ENCODE peak calls at places on chromosomes 5 and 9, in seven cellular contexts. T, A, B, E, S, F and N are unnamed samples.

GRCh38 chr5:174599992-174600391 is 124.4 kb upstream of the MSX2 start:
- DNase-seq in A (no peak), F (no peak), E (peak; percentile 82), S (no peak), T (no peak), B (no peak), N (no peak)

GRCh38 chr5:16536246-16536645 is 70.6 kb upstream of the ZNF622 start:
- DNase-seq in A (peak; percentile 16), B (no peak), T (peak; percentile 67), S (no peak), E (no peak), F (peak; percentile 41), N (no peak)

GRCh38 chr5:163305655-163306054 is 131.7 kb upstream of the CCNG1 start:
- DNase-seq in F (no peak), T (no peak), B (no peak), A (no peak), E (no peak), S (no peak), N (no peak)

GRCh38 chr9:10250200-10250599 is 362.6 kb downstream of the PTPRD start:
- DNase-seq in E (no peak), S (no peak), T (no peak), A (no peak), B (no peak), F (no peak), N (no peak)

GRCh38 chr5:15013654-15014463 is 142.3 kb upstream of the ANKH start:
- DNase-seq in B (no peak), E (no peak), S (no peak), F (no peak), T (peak; percentile 70), A (peak; percentile 76), N (no peak)

GRCh38 chr9:119020284-119020683 is 349.0 kb downstream of the BRINP1 start:
- DNase-seq in F (peak; percentile 45), T (peak; percentile 80), A (no peak), B (no peak), S (no peak), E (no peak), N (no peak)

GRCh38 chr5:124513216-124513615 is 233.2 kb downstream of the ZNF608 start:
- DNase-seq in T (peak; percentile 44), A (no peak), S (no peak), E (no peak), B (no peak), F (no peak), N (no peak)

GRCh38 chr5:140690941-140691924 is at the start of the genes HARS1 and HARS2:
- DNase-seq in T (peak; percentile 96), A (peak; percentile 97), B (peak; percentile 94), S (peak; percentile 91), E (peak; percentile 97), F (peak; percentile 94), N (peak; percentile 55)

GRCh38 chr9:116087246-116087645 is 66.3 kb upstream of the PAPPA start:
- DNase-seq in S (no peak), B (peak; percentile 66), A (peak; percentile 71), T (peak; percentile 88), F (peak; percentile 70), E (no peak), N (no peak)

GRCh38 chr9:134220311-134220710 is 55.9 kb upstream of the RNU6ATAC start:
- DNase-seq in S (no peak), E (no peak), T (no peak), B (peak; percentile 40), F (peak; percentile 8), A (no peak), N (no peak)

GRCh38 chr5:39494099-39494498 is 69.3 kb upstream of the DAB2 start:
- DNase-seq in T (no peak), E (no peak), S (no peak), F (no peak), A (no peak), B (no peak), N (no peak)

GRCh38 chr9:105280730-105281129 is 36.3 kb downstream of the SLC44A1 start:
- DNase-seq in B (no peak), S (no peak), E (no peak), T (peak; percentile 66), A (peak; percentile 23), F (no peak), N (no peak)

GRCh38 chr5:111463304-111463703 is 49.0 kb downstream of the STARD4 start:
- DNase-seq in B (no peak), T (no peak), F (no peak), S (no peak), A (no peak), E (no peak), N (no peak)

GRCh38 chr9:133347515-133347984 is 381 bp downstream of the MED22 start:
- DNase-seq in B (peak; percentile 59), E (peak; percentile 75), F (peak; percentile 50), A (peak; percentile 45), S (peak; percentile 90), T (peak; percentile 30), N (no peak)

GRCh38 chr9:93955356-93956182 is 414 bp upstream of the BARX1 start:
- DNase-seq in E (peak; percentile 89), F (no peak), A (peak; percentile 52), B (no peak), S (peak; percentile 49), T (no peak), N (no peak)

GRCh38 chr9:2816476-2817141 is 27.3 kb downstream of the PUM3 start:
- DNase-seq in A (no peak), B (no peak), F (peak; percentile 44), E (peak; percentile 83), S (no peak), T (peak; percentile 97), N (no peak)

GRCh38 chr5:149409268-149409948 is 30.3 kb upstream of the IL17B start:
- DNase-seq in B (no peak), A (no peak), T (no peak), F (no peak), S (no peak), E (peak; percentile 83), N (no peak)

GRCh38 chr9:89400398-89401116 is 82.3 kb downstream of the SECISBP2 start:
- DNase-seq in F (no peak), A (no peak), B (no peak), S (no peak), E (no peak), T (no peak), N (no peak)

GRCh38 chr9:124010665-124011321 is 775 bp upstream of the LHX2 start:
- DNase-seq in S (peak; percentile 78), B (no peak), F (no peak), T (peak; percentile 29), A (peak; percentile 52), E (peak; percentile 86), N (no peak)

GRCh38 chr5:137273511-137273910 is 225.6 kb downstream of the SPOCK1 start:
- DNase-seq in T (peak; percentile 81), F (no peak), A (no peak), E (no peak), B (no peak), S (no peak), N (no peak)

GRCh38 chr5:150043657-150044333 is 42.6 kb downstream of the CSF1R start:
- DNase-seq in F (no peak), B (no peak), S (no peak), E (no peak), T (peak; percentile 74), A (no peak), N (no peak)

DNA sequence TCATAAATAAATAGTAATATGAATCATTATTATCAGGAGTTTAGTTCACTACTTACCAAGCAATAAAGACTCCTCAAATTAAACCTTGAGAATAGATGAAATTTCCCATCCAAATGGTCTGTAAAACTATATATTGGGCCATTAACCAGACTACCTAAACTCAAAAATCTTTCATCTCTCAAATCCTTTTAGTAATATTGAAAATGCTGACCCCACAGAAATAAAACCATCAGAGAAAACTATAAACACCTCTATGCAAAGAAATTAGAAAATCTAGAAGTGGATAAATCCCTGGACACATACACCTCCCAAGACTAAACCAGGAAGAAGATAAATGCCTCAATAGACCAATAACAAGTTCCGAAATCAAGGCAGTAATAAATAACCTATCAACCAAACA is 723.2 kb downstream of the TLE4 start:
- DNase-seq in T (no peak), F (no peak), S (no peak), B (no peak), E (no peak), A (no peak), N (no peak)
- H3K9me3 ChIP-seq in T (no peaks in the 10 kb centered on the region), F (peaks cover 13% of the 10 kb centered on the region), S (no peaks in the 10 kb centered on the region), B (no peaks in the 10 kb centered on the region), E (no peaks in the 10 kb centered on the region), A (no peaks in the 10 kb centered on the region), N (no peaks in the 10 kb centered on the region)

DNA sequence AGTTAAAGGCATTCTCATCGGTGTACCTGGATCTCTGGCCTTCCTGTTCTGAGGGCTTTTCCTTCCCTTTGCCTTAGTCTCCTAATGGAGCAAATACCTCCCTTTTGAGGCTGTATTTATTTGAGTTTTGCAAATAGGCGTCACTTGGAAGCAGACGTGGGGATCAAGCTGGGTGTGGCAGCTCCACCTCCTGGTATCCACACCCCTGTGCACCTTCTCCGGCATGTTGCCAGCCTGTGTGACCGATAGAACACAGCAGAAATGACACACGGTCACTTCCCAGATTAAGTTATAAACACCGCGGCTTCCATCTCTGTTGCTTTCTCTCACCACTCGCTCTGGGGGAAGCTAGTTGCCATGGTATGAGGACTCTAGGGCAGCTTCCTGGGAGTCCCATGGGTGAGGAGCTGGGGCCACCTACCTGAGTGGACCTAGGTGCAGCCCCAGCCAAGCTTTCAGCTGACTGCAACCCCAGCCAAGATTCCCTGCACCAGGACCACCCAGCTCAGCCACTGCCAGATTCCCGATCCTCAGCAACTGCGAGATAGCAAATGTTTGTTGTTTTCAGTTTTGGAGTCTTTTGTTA is 214.4 kb upstream of the MVB12B start:
- DNase-seq in B (no peak), T (no peak), A (no peak), E (peak; percentile 32), F (no peak), S (no peak), N (no peak)
- TF ChIP-seq CTCF in B (no peak), T (no peak), A (no peak), E (no peak), F (no peak), S (no peak), N (no peak)

DNA sequence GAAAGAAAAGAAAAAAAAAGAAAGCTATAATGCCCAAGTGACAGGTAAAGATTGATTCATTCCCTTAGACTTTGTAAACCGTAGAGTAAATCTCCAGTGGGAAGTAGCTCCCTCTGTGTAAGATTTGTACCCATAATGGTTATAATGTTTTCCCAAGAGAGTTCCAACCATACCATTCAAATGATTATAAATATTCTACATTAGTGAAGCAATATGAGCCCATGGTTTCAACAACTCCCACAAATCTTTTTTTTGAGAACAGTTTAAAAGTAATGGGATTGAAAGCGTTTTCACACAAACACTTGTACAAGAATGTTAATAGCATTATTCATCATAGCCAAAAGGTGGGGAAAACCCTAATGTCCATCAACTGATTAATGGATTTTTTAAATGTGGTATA is 58.0 kb downstream of the GRAMD2B start:
- DNase-seq in F (no peak), E (no peak), T (peak; percentile 77), A (no peak), B (no peak), S (no peak), N (no peak)
- H3K9me3 ChIP-seq in F (no peaks in the 10 kb centered on the region), E (no peaks in the 10 kb centered on the region), T (no peaks in the 10 kb centered on the region), A (no peaks in the 10 kb centered on the region), B (no peaks in the 10 kb centered on the region), S (no peaks in the 10 kb centered on the region), N (no peaks in the 10 kb centered on the region)

DNA sequence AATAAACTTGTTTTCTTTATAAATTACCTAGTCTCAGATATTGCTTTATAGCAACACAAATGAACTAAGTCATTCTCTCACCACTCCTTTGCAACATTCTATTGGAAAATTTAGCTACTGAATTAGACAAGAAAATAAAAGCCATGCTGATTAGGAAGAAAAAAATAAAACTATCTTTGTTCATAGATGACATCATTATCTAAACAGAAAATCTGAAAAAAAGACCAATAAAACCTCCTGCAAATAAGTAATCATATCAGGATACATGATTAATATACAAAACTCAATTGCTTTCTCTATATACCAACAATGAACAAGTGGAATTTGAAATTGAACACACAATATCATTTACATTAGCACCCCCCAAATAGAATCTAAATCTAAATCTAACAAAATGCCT is 455.3 kb upstream of the KIF2A start:
- DNase-seq in S (no peak), A (no peak), B (no peak), E (no peak), F (no peak), T (no peak), N (no peak)
- TF ChIP-seq CTCF in S (no peak), A (no peak), B (no peak), E (no peak), F (no peak), T (no peak), N (no peak)